ENCODE peak calls at places on chromosomes 5 and 9, in six cellular contexts. One of them, this sample, is unnamed.
A peak's percentile ranks its signal among the peaks of the same experiment; 100 is the strongest.

GRCh38 chr5:172407861-172408260 is 46.5 kb downstream of the SH3PXD2B start:
- DNase-seq in right atrium auricular region: no peak
- DNase-seq in nucleus accumbens: no peak
- DNase-seq in naive thymus-derived CD8-positive, alpha-beta T cell: no peak
- DNase-seq in esophagus squamous epithelium: no peak
- DNase-seq in left cardiac atrium: no peak
- DNase-seq in this sample: no peak

GRCh38 chr9:36137392-36138004 is 965 bp downstream of the GLIPR2 start:
- DNase-seq in left cardiac atrium: no peak
- DNase-seq in naive thymus-derived CD8-positive, alpha-beta T cell: no peak
- DNase-seq in right atrium auricular region: no peak
- DNase-seq in esophagus squamous epithelium: no peak
- DNase-seq in nucleus accumbens: no peak
- DNase-seq in this sample: no peak

GRCh38 chr5:28517691-28518090 is 1479.3 kb upstream of the CDH9 start:
- DNase-seq in left cardiac atrium: no peak
- DNase-seq in naive thymus-derived CD8-positive, alpha-beta T cell: no peak
- DNase-seq in esophagus squamous epithelium: no peak
- DNase-seq in nucleus accumbens: no peak
- DNase-seq in right atrium auricular region: no peak
- DNase-seq in this sample: no peak

GRCh38 chr5:13987843-13988464 is 43.5 kb upstream of the DNAH5 start:
- DNase-seq in esophagus squamous epithelium: no peak
- DNase-seq in right atrium auricular region: peak; percentile 70
- DNase-seq in nucleus accumbens: no peak
- DNase-seq in naive thymus-derived CD8-positive, alpha-beta T cell: no peak
- DNase-seq in left cardiac atrium: peak; percentile 40
- DNase-seq in this sample: no peak

GRCh38 chr9:77457916-77458592 is 190.1 kb downstream of the GNA14 start:
- DNase-seq in nucleus accumbens: no peak
- DNase-seq in naive thymus-derived CD8-positive, alpha-beta T cell: peak; percentile 55
- DNase-seq in left cardiac atrium: peak; percentile 50
- DNase-seq in esophagus squamous epithelium: no peak
- DNase-seq in right atrium auricular region: peak; percentile 74
- DNase-seq in this sample: peak; percentile 67

GRCh38 chr5:107743357-107744000 is 72.7 kb upstream of the EFNA5 start:
- DNase-seq in right atrium auricular region: no peak
- DNase-seq in nucleus accumbens: no peak
- DNase-seq in naive thymus-derived CD8-positive, alpha-beta T cell: no peak
- DNase-seq in left cardiac atrium: no peak
- DNase-seq in esophagus squamous epithelium: no peak
- DNase-seq in this sample: no peak

GRCh38 chr9:70049236-70049635 is 5.6 kb downstream of the MAMDC2 start:
- DNase-seq in nucleus accumbens: no peak
- DNase-seq in esophagus squamous epithelium: no peak
- DNase-seq in left cardiac atrium: peak; percentile 75
- DNase-seq in naive thymus-derived CD8-positive, alpha-beta T cell: no peak
- DNase-seq in right atrium auricular region: peak; percentile 87
- DNase-seq in this sample: no peak

GRCh38 chr9:121682201-121682600 is 30.8 kb downstream of the DAB2IP start:
- DNase-seq in esophagus squamous epithelium: no peak
- DNase-seq in right atrium auricular region: no peak
- DNase-seq in nucleus accumbens: no peak
- DNase-seq in left cardiac atrium: no peak
- DNase-seq in naive thymus-derived CD8-positive, alpha-beta T cell: no peak
- DNase-seq in this sample: no peak

GRCh38 chr5:137598341-137598740 is 99.2 kb upstream of the SPOCK1 start:
- DNase-seq in esophagus squamous epithelium: no peak
- DNase-seq in naive thymus-derived CD8-positive, alpha-beta T cell: no peak
- DNase-seq in nucleus accumbens: no peak
- DNase-seq in left cardiac atrium: no peak
- DNase-seq in right atrium auricular region: no peak
- DNase-seq in this sample: no peak

GRCh38 chr5:81187885-81188284 is 45.2 kb upstream of the CKMT2 start:
- DNase-seq in esophagus squamous epithelium: no peak
- DNase-seq in left cardiac atrium: peak; percentile 56
- DNase-seq in naive thymus-derived CD8-positive, alpha-beta T cell: no peak
- DNase-seq in right atrium auricular region: no peak
- DNase-seq in nucleus accumbens: no peak
- DNase-seq in this sample: no peak

GRCh38 chr5:95817430-95817829 is 5.1 kb downstream of the GLRX start:
- DNase-seq in esophagus squamous epithelium: no peak
- DNase-seq in nucleus accumbens: no peak
- DNase-seq in naive thymus-derived CD8-positive, alpha-beta T cell: no peak
- DNase-seq in left cardiac atrium: no peak
- DNase-seq in right atrium auricular region: no peak
- DNase-seq in this sample: no peak

GRCh38 chr5:137470111-137470920 is 28.8 kb downstream of the SPOCK1 start:
- DNase-seq in left cardiac atrium: peak; percentile 57
- DNase-seq in nucleus accumbens: no peak
- DNase-seq in esophagus squamous epithelium: no peak
- DNase-seq in right atrium auricular region: peak; percentile 81
- DNase-seq in naive thymus-derived CD8-positive, alpha-beta T cell: no peak
- DNase-seq in this sample: no peak

GRCh38 chr5:127899214-127899610 is 184.4 kb upstream of the SLC12A2 start:
- DNase-seq in esophagus squamous epithelium: no peak
- DNase-seq in right atrium auricular region: no peak
- DNase-seq in nucleus accumbens: no peak
- DNase-seq in naive thymus-derived CD8-positive, alpha-beta T cell: no peak
- DNase-seq in left cardiac atrium: no peak
- DNase-seq in this sample: no peak

GRCh38 chr9:97487880-97488279 is 13.6 kb upstream of the TMOD1 start:
- DNase-seq in nucleus accumbens: no peak
- DNase-seq in esophagus squamous epithelium: no peak
- DNase-seq in naive thymus-derived CD8-positive, alpha-beta T cell: no peak
- DNase-seq in right atrium auricular region: no peak
- DNase-seq in left cardiac atrium: no peak
- DNase-seq in this sample: no peak

GRCh38 chr9:17065062-17065461 is 69.8 kb upstream of the CNTLN start:
- DNase-seq in esophagus squamous epithelium: no peak
- DNase-seq in nucleus accumbens: no peak
- DNase-seq in naive thymus-derived CD8-positive, alpha-beta T cell: no peak
- DNase-seq in left cardiac atrium: peak; percentile 48
- DNase-seq in right atrium auricular region: no peak
- DNase-seq in this sample: no peak

GRCh38 chr9:99031994-99032393 is 72.9 kb upstream of the TGFBR1 start:
- DNase-seq in left cardiac atrium: no peak
- DNase-seq in nucleus accumbens: no peak
- DNase-seq in naive thymus-derived CD8-positive, alpha-beta T cell: no peak
- DNase-seq in esophagus squamous epithelium: no peak
- DNase-seq in right atrium auricular region: no peak
- DNase-seq in this sample: no peak

GRCh38 chr5:146079695-146080361 is 25.5 kb downstream of the PLAC8L1 start:
- DNase-seq in right atrium auricular region: peak; percentile 7
- DNase-seq in left cardiac atrium: no peak
- DNase-seq in esophagus squamous epithelium: no peak
- DNase-seq in nucleus accumbens: no peak
- DNase-seq in naive thymus-derived CD8-positive, alpha-beta T cell: no peak
- DNase-seq in this sample: peak; percentile 12

This sample was measured in GDM1.